ENCODE peak calls at places on chromosomes 1 and 21, in four cellular contexts. A, V, N and R are unnamed samples.

GRCh38 chr1:172287207-172287606 is 133.3 kb upstream of the C1orf105 start:
- DNase-seq in V (peak), A (no peak), N (no peak), R (no peak)

GRCh38 chr1:178531897-178532296 is 19.0 kb downstream of the TEX35 start:
- DNase-seq in N (no peak), V (no peak), A (no peak), R (no peak)

GRCh38 chr1:207886227-207886626 is 24.7 kb downstream of the CD34 start:
- DNase-seq in V (no peak), N (no peak), A (no peak), R (no peak)

GRCh38 chr1:93579891-93580290 is 101.7 kb downstream of the BCAR3 start:
- DNase-seq in A (no peak), V (no peak), N (no peak), R (no peak)

GRCh38 chr1:25487628-25488027 is 55.8 kb upstream of the LDLRAP1 start:
- DNase-seq in V (no peak), N (no peak), A (no peak), R (peak)

GRCh38 chr1:2351723-2352122 is 39.6 kb downstream of the MORN1 start:
- DNase-seq in A (no peak), V (no peak), N (no peak), R (no peak)

GRCh38 chr21:38951095-38951745 is 145.5 kb downstream of the ETS2 start:
- DNase-seq in N (peak), V (no peak), A (no peak), R (no peak)

GRCh38 chr1:159595006-159595405 is 7.4 kb downstream of the APCS start:
- DNase-seq in N (no peak), A (no peak), V (no peak), R (no peak)

GRCh38 chr21:46100426-46100825 is 2.5 kb downstream of the COL6A2 start:
- DNase-seq in V (no peak), A (no peak), N (no peak), R (no peak)